ENCODE peak calls at places on chromosomes 7 and 10, in seven cellular contexts. P is hepatocyte, E is keratinocyte, H is HCT116, A is endothelial cell of umbilical vein, B is fibroblast of lung, U is H9. N is an unnamed sample. For H3K79me2, the result is how much of the 10 kb centered on the place peaks cover.

GRCh38 chr10:15027741-15028140 is 16.0 kb upstream of the OLAH start:
- DNase-seq in H (no peak), P (no peak), U (no peak), A (no peak), E (no peak), B (no peak), N (no peak)

GRCh38 chr10:51706225-51706624 is 6.8 kb upstream of the CSTF2T start:
- DNase-seq in H (no peak), P (no peak), B (peak), A (no peak), E (no peak), U (no peak), N (no peak)

GRCh38 chr10:30828680-30829079 is 199.1 kb upstream of the LYZL2 start:
- DNase-seq in P (no peak), U (no peak), E (no peak), B (no peak), A (no peak), H (no peak), N (no peak)

GRCh38 chr10:36759111-36759805 is 366.1 kb upstream of the ANKRD30A start:
- DNase-seq in E (no peak), A (no peak), P (no peak), H (no peak), U (no peak), B (peak), N (no peak)

GRCh38 chr10:18472977-18473376 is 178.4 kb downstream of the NSUN6 start:
- DNase-seq in H (no peak), B (no peak), U (no peak), E (no peak), A (no peak), P (peak), N (peak)

GRCh38 chr10:33193867-33194521 is 140.5 kb downstream of the NRP1 start:
- DNase-seq in E (peak), U (no peak), A (peak), P (peak), H (no peak), B (peak), N (no peak)

GRCh38 chr10:21369697-21370096 is 155.8 kb downstream of the SKIDA1 start:
- DNase-seq in U (no peak), B (peak), A (peak), H (no peak), E (no peak), P (no peak), N (no peak)

GRCh38 chr7:3336042-3336665 is 35.1 kb downstream of the SDK1 start:
- DNase-seq in B (no peak), A (no peak), E (no peak), U (no peak), H (no peak), P (no peak), N (no peak)

GRCh38 chr10:53091574-53091973 is 319.0 kb upstream of the MBL2 start:
- DNase-seq in B (no peak), P (no peak), E (no peak), H (no peak), A (no peak), U (no peak), N (no peak)

GRCh38 chr10:86371691-86372090 is 5.1 kb upstream of the GRID1 start:
- DNase-seq in E (no peak), H (no peak), A (no peak), P (no peak), B (no peak), U (peak), N (no peak)

GRCh38 chr7:84195295-84196006 is 862 bp upstream of the SEMA3A start:
- DNase-seq in U (no peak), B (peak), P (no peak), E (no peak), A (no peak), H (no peak), N (no peak)

GRCh38 chr10:43218951-43219837 is 47.7 kb downstream of the RASGEF1A start:
- DNase-seq in U (no peak), A (no peak), E (no peak), P (no peak), H (no peak), B (no peak), N (no peak)

GRCh38 chr7:64904008-64904407 is 935 bp downstream of the ZNF273 start:
- DNase-seq in H (no peak), P (no peak), U (no peak), B (no peak), E (no peak), A (no peak), N (no peak)

GRCh38 chr7:95921543-95921942 is 149.2 kb downstream of the DYNC1I1 start:
- DNase-seq in H (no peak), P (no peak), B (peak), E (no peak), A (no peak), U (no peak), N (no peak)

GRCh38 chr7:96321670-96322372 is at the start of gene SLC25A13:
- DNase-seq in E (no peak), A (peak), P (peak), H (peak), B (peak), U (peak), N (no peak)

DNA sequence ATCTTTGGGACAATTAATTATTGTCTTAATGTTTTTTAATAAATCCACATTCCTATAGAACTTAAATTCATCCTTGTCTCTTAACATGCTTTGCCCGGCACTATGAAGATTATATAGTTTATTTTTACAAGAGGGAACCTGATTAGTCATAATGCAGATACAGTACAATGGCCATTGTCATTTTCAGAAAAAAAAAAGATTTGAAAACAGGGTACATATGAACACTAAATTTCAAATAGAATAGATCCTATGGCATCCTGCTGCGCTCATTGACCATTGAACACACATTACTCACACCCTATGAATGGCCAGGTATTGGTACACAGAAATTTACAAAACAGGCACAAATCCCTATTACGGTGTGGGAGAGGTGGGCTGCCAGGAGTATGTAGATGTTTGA is 2.0 kb upstream of the KLF6 start:
- DNase-seq in B (no peak), E (no peak), A (peak), P (no peak), H (no peak), U (no peak), N (no peak)
- H3K4me2 ChIP-seq in B (no peak), E (no peak), A (no peak), P (peak), H (peak), U (peak), N (no peak)

GRCh38 chr7:149087366-149087765 is 3.2 kb downstream of the ZNF786 start:
- DNase-seq in E (no peak), A (no peak), P (no peak), H (no peak), U (no peak), B (no peak), N (no peak)
- H3K79me2 ChIP-seq in E (under half), A (under half), P (half or more), H (under half), U (under half), B (under half), N (under half)

DNA sequence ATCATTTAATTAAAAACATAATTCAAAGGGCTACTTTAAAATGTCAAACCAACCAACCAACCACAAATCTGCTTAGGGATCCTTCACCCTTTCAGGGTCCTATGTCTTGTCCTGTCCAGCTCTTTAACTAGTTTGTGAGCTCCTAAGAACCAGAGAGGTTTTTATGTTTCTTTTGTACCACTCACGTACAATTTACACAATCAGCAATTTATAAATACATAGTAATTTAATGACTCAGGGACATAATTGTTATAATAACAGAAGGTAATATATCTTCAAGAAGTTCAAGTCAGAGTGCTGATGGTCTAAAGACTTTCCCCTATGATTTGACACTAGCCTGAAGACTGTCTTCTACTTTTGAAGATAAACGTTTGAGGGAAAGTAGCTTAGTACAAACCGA is 16.0 kb downstream of the DHX32 start:
- DNase-seq in A (no peak), U (no peak), H (no peak), P (no peak), B (no peak), E (no peak), N (no peak)
- H3K4me2 ChIP-seq in A (no peak), U (no peak), H (no peak), P (no peak), B (no peak), E (no peak), N (no peak)

GRCh38 chr10:70837660-70838059 is 21.9 kb downstream of the SGPL1 start:
- DNase-seq in H (no peak), B (no peak), E (no peak), P (no peak), U (no peak), A (no peak), N (no peak)
- H3K79me2 ChIP-seq in H (half or more), B (under half), E (half or more), P (half or more), U (under half), A (under half), N (under half)

DNA sequence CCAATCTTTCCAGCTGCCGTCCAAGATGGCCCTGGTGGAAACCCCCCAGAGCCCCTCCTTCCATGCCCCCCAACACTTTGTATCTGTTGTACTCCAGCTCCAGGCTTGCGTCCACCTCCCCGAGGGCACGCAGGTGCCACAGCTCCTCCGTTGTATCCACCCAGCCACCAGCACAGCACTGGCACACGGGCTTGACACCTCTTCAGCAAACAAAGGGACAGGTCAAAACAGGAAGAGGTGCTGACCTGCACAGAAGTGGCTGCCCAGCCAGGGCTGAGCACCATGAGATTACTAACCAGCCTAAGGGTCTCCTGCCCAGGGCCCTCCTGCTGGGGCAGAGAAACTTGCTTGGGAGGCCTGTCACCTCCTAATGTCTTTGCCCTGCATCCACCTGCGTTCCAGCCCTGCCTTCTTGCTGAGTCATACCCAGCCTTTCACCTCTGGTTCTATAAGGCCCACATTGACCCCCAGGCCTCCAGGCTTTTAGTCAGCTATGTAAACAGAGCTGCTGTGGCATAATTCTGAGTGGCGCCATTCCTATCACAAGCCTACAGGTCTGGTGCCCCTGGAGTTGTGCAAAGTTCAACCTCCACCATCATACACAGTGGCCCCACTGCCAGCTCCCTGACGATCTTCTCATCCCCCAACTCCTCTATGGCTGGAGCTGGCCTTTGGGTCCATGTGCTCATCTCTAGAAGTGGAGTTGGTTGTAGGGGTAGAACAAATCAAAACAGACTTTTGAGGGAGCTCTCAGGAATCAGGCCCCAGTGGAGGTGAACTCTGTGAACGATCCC is 20.9 kb downstream of the SLC29A3 start:
- DNase-seq in H (peak), B (no peak), A (no peak), U (no peak), E (no peak), P (peak), N (no peak)
- H3K4me2 ChIP-seq in H (peak), B (no peak), A (no peak), U (no peak), E (no peak), P (peak), N (no peak)

GRCh38 chr7:131080754-131081153 is 246.9 kb upstream of the MKLN1 start:
- DNase-seq in B (no peak), A (no peak), H (no peak), U (no peak), P (no peak), E (no peak), N (no peak)

GRCh38 chr7:131083781-131084180 is 243.9 kb upstream of the MKLN1 start:
- DNase-seq in B (no peak), H (no peak), P (no peak), A (no peak), E (no peak), U (no peak), N (no peak)

GRCh38 chr7:131076711-131077170 is 250.9 kb upstream of the MKLN1 start:
- DNase-seq in E (no peak), B (peak), H (no peak), P (peak), A (no peak), U (no peak), N (no peak)

GRCh38 chr7:131077735-131078134 is 249.9 kb upstream of the MKLN1 start:
- DNase-seq in B (no peak), H (no peak), P (no peak), E (no peak), U (no peak), A (no peak), N (no peak)

GRCh38 chr7:131081308-131081707 is 246.4 kb upstream of the MKLN1 start:
- DNase-seq in H (no peak), E (no peak), P (no peak), A (no peak), B (no peak), U (no peak), N (no peak)
- H3K79me2 ChIP-seq in H (half or more), E (under half), P (under half), A (under half), B (half or more), U (under half), N (half or more)

DNA sequence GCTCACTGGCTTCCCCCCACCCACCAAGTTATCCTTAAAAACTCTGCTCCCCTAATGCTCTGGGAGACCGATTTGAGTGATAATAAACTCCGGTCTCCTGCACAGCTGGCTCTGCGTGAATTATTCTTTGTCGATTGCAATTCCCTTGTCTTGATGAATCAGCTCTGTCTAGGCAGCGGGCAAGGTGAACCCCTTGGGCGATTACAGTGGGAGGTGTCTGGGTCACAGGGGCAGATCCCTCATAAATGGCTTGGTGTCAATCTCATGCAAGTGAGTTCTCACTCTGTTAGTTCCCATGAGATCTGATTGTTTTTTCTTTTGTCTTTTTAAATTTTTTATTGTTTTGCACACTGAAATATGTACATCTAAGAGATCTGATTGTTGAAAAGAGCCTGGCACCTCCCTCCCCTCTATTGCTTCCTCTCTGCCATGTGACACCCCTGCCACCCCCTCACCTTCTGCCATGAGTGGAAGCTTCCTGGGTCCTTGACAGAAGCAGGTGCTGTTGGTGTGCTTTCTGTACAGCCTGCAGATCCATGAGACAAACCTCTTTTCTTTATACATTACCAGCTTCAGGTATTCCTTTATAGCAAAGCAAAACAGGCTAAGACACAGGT is 20.6 kb downstream of the OTUD1 start:
- DNase-seq in B (no peak), U (no peak), E (no peak), H (no peak), P (no peak), A (no peak), N (no peak)
- H3K4me2 ChIP-seq in B (no peak), U (no peak), E (peak), H (no peak), P (no peak), A (no peak), N (no peak)